ENCODE peak calls at places on chromosomes 2 and 18, in eight cellular contexts. U is dorsolateral prefrontal cortex; R is psoas muscle; W is glutamatergic neuron; B is colonic mucosa; F is thoracic aorta; S is CD4-positive, alpha-beta T cell; T is left ventricle myocardium inferior. G is an unnamed sample.

GRCh38 chr2:3472966-3473365 is 46.4 kb downstream of the ADI1 start:
- DNase-seq in T (peak; percentile 7), F (no peak), S (no peak), U (no peak), W (no peak), B (no peak), R (peak; percentile 23), G (no peak)

GRCh38 chr2:149585317-149585885 is 2.2 kb downstream of the MMADHC start:
- DNase-seq in B (no peak), T (no peak), U (no peak), R (no peak), S (no peak), W (no peak), F (no peak), G (no peak)

GRCh38 chr2:196980498-196980897 is 54.0 kb upstream of the PGAP1 start:
- DNase-seq in U (no peak), F (no peak), W (no peak), B (no peak), T (no peak), S (no peak), R (no peak), G (no peak)

GRCh38 chr2:3492951-3493609 is 26.3 kb downstream of the ADI1 start:
- DNase-seq in T (no peak), W (no peak), R (peak; percentile 77), U (no peak), B (no peak), S (no peak), F (peak; percentile 89), G (peak; percentile 23)

GRCh38 chr2:147641644-147642043 is 203.2 kb upstream of the ACVR2A start:
- DNase-seq in F (no peak), R (no peak), S (no peak), U (no peak), W (no peak), B (no peak), T (no peak), G (no peak)

GRCh38 chr18:35822431-35822830 is 150.0 kb upstream of the RMP24 start:
- DNase-seq in S (no peak), F (no peak), B (no peak), U (no peak), T (no peak), R (no peak), W (no peak), G (no peak)

GRCh38 chr2:156589381-156590079 is 153.4 kb downstream of the GPD2 start:
- DNase-seq in B (no peak), F (no peak), T (no peak), U (no peak), R (no peak), W (no peak), S (peak; percentile 3), G (peak; percentile 31)

GRCh38 chr2:151525872-151526271 is 116.2 kb downstream of the RIF1 start:
- DNase-seq in R (no peak), W (no peak), B (no peak), S (no peak), T (no peak), F (no peak), U (no peak), G (no peak)

GRCh38 chr2:10424051-10424450 is 24.1 kb downstream of the ODC1 start:
- DNase-seq in R (no peak), T (no peak), U (no peak), W (no peak), F (no peak), B (no peak), S (no peak), G (no peak)

GRCh38 chr2:25375371-25375988 is 33.8 kb upstream of the DNMT3A start:
- DNase-seq in W (no peak), B (no peak), R (peak; percentile 44), S (no peak), U (no peak), T (no peak), F (no peak), G (peak; percentile 18)

GRCh38 chr2:127563458-127564428 is 28.3 kb downstream of the MYO7B start:
- DNase-seq in U (no peak), F (no peak), S (no peak), T (no peak), B (peak; percentile 53), W (no peak), R (no peak), G (no peak)
- TF ChIP-seq CTCF in U (no peak), F (no peak), S (no peak), T (no peak), B (no peak), W (no peak), R (no peak), G (no peak)

GRCh38 chr2:29317077-29317517 is 201.9 kb downstream of the CLIP4 start:
- DNase-seq in W (no peak), U (no peak), S (no peak), T (no peak), B (no peak), R (no peak), F (no peak), G (no peak)
- TF ChIP-seq CTCF in W (no peak), U (no peak), S (no peak), T (no peak), B (no peak), R (no peak), F (no peak), G (peak; percentile 5)

GRCh38 chr2:218257390-218257981 is 3.3 kb upstream of the GPBAR1 start:
- DNase-seq in T (no peak), R (no peak), S (peak; percentile 59), F (no peak), W (peak; percentile 46), U (no peak), B (no peak), G (no peak)
- TF ChIP-seq CTCF in T (peak; percentile 54), R (peak; percentile 29), S (peak; percentile 64), F (peak; percentile 44), W (peak; percentile 66), U (peak; percentile 29), B (no peak), G (peak; percentile 43)

GRCh38 chr2:239824051-239824694 is 201.0 kb downstream of the NDUFA10 start:
- DNase-seq in T (no peak), R (no peak), S (no peak), B (peak; percentile 18), F (no peak), U (no peak), W (no peak), G (peak; percentile 23)
- TF ChIP-seq CTCF in T (no peak), R (no peak), S (no peak), B (no peak), F (no peak), U (no peak), W (no peak), G (no peak)

GRCh38 chr2:241940329-241940728 is 70.8 kb downstream of the RTP5 start:
- DNase-seq in U (no peak), R (no peak), F (no peak), W (no peak), T (no peak), B (no peak), S (no peak), G (no peak)
- TF ChIP-seq CTCF in U (no peak), R (no peak), F (no peak), W (peak; percentile 47), T (peak; percentile 20), B (no peak), S (no peak), G (no peak)

DNA sequence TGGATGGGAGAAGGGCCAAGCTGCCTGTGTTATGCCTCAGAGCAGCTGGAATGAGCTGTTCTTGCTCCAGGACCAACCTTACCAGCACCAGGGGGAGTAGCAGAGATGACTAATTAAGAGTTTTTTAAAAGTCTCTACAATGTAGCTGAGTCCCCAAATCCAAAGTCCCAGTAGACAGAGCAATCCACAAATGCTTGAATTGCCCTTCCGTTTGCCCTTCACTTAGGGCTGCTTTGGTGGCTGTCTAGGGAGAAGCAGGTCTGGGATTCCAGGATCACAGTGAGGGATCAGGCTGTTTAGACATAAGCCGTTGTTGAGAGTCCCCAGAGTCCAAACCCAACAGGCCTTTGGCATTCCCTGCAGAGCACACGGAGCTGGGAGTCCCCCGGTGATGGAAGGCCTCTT is 59.4 kb downstream of the RHOB start:
- DNase-seq in T (no peak), B (no peak), R (no peak), F (no peak), S (no peak), W (no peak), U (no peak), G (no peak)
- TF ChIP-seq CTCF in T (peak; percentile 34), B (no peak), R (no peak), F (no peak), S (no peak), W (no peak), U (no peak), G (no peak)

GRCh38 chr2:189020179-189020578 is 46.0 kb downstream of the COL3A1 start:
- DNase-seq in S (no peak), T (no peak), W (no peak), B (no peak), U (no peak), F (no peak), R (no peak), G (no peak)

GRCh38 chr2:189022002-189022401 is 47.8 kb downstream of the COL3A1 start:
- DNase-seq in T (no peak), S (no peak), B (no peak), U (no peak), R (no peak), W (no peak), F (no peak), G (no peak)

GRCh38 chr2:189022492-189022891 is 48.3 kb downstream of the COL3A1 start:
- DNase-seq in W (no peak), U (no peak), T (no peak), B (no peak), S (no peak), R (no peak), F (no peak), G (no peak)

GRCh38 chr2:189024861-189025618 is 50.9 kb downstream of the COL3A1 start:
- DNase-seq in B (no peak), T (no peak), W (no peak), R (no peak), F (no peak), U (no peak), S (no peak), G (no peak)
- TF ChIP-seq CTCF in B (no peak), T (no peak), W (peak; percentile 61), R (peak; percentile 17), F (peak; percentile 29), U (no peak), S (no peak), G (no peak)